ENCODE peak calls at places on chromosomes 5 and 9, in seven cellular contexts. Q is hepatocyte, D is mesendoderm, E is astrocyte, O is fibroblast of lung, H is neural progenitor cell, Z is Karpas-422. R is an unnamed sample.

GRCh38 chr9:95147452-95147851 is 170.1 kb downstream of the FANCC start:
- DNase-seq in Q (no peak), D (no peak), E (no peak), O (no peak), H (no peak), Z (no peak), R (no peak)

GRCh38 chr9:93049491-93049890 is 9.0 kb upstream of the SUSD3 start:
- DNase-seq in Q (no peak), D (no peak), E (no peak), O (no peak), H (no peak), Z (no peak), R (no peak)

GRCh38 chr5:87752362-87752761 is 339.6 kb upstream of the CCNH start:
- DNase-seq in Q (no peak), D (no peak), E (peak; percentile 52), O (peak; percentile 60), H (no peak), Z (no peak), R (no peak)

GRCh38 chr5:131263648-131264452 is at the start of gene CDC42SE2:
- DNase-seq in Q (peak; percentile 96), D (peak; percentile 95), E (peak; percentile 62), O (peak; percentile 83), H (peak; percentile 98), Z (peak; percentile 97), R (peak; percentile 93)

GRCh38 chr9:99451121-99451606 is 229.1 kb downstream of the SEC61B start:
- DNase-seq in Q (no peak), D (peak; percentile 85), E (peak; percentile 16), O (peak; percentile 33), H (peak; percentile 38), Z (no peak), R (no peak)

GRCh38 chr5:11878846-11879245 is 25.4 kb downstream of the CTNND2 start:
- DNase-seq in Q (no peak), D (no peak), E (no peak), O (no peak), H (no peak), Z (no peak), R (no peak)

GRCh38 chr5:157215143-157215825 is 34.6 kb downstream of the ITK start:
- DNase-seq in Q (no peak), D (no peak), E (no peak), O (no peak), H (no peak), Z (peak; percentile 88), R (no peak)

GRCh38 chr9:127801955-127802575 is 617 bp upstream of the FPGS start:
- DNase-seq in Q (no peak), D (no peak), E (no peak), O (no peak), H (no peak), Z (no peak), R (no peak)

GRCh38 chr9:13175732-13176131 is 103.8 kb downstream of the MPDZ start:
- DNase-seq in Q (peak; percentile 26), D (no peak), E (no peak), O (no peak), H (no peak), Z (no peak), R (no peak)

GRCh38 chr9:6048039-6048438 is 32.6 kb upstream of the RANBP6 start:
- DNase-seq in Q (no peak), D (no peak), E (no peak), O (no peak), H (no peak), Z (no peak), R (no peak)

GRCh38 chr9:136762915-136763648 is 1.2 kb downstream of the LCN15 start:
- DNase-seq in Q (peak; percentile 50), D (peak; percentile 95), E (no peak), O (peak; percentile 13), H (peak; percentile 93), Z (peak; percentile 92), R (peak; percentile 96)

GRCh38 chr5:172533399-172534228 is 79.3 kb upstream of the SH3PXD2B start:
- DNase-seq in Q (no peak), D (no peak), E (peak; percentile 16), O (peak; percentile 23), H (no peak), Z (no peak), R (no peak)

GRCh38 chr5:139569276-139569955 is 8.3 kb downstream of the UBE2D2 start:
- DNase-seq in Q (no peak), D (no peak), E (peak; percentile 20), O (peak; percentile 25), H (no peak), Z (peak; percentile 34), R (no peak)

GRCh38 chr5:15799014-15799413 is 299.0 kb downstream of the FBXL7 start:
- DNase-seq in Q (no peak), D (no peak), E (no peak), O (no peak), H (no peak), Z (no peak), R (no peak)

GRCh38 chr9:35110327-35110758 is 5.3 kb downstream of the ATOSB start:
- DNase-seq in Q (no peak), D (no peak), E (peak; percentile 36), O (peak; percentile 64), H (no peak), Z (no peak), R (no peak)

DNA sequence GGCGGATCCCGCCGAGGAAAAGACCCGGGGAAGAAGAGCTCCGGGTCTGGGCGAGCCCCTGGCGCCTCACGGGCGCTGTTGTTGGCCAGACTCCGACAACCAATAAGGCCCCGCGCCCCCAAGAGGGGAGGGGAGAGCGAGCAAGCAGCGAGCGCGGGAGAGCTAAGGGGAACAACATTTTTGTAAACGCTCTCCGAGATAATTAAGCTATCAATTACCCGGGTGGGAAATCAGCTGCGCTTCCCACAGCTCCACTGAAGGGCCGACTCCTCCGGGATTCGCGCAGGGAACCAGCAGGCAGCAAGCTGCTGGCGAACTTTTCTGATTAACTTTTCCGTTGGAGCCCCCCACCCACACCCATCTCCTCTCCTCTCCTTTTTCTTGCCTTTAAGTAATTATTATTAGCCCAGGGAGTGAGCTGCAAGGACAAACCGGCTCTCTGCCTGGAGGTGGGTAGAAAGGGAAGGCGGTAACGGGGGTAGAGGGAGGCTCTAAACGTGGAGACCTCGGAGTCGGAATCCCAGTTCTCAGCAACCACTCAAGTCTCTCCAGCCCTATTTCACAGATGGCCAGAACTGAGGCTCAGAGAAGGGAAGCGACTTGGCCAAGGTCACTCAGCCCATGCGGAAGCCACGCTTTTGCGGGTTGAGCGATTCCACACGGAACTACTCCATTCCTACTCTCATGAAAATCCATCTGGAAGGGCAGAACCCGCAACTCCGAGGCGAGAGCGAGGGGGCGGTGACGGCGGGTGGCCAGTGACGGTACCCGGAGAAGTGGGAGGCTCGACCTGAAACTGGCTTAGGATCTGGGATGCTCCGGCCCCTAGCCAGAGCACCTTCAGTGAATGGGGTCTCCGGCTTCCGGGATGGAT is 1.3 kb downstream of the ASTN2 start:
- DNase-seq in Q (peak; percentile 22), D (peak; percentile 67), E (no peak), O (no peak), H (peak; percentile 83), Z (peak; percentile 50), R (peak; percentile 82)
- H3K4me2 ChIP-seq in Q (peak overlapping the region; percentile 97), D (peak overlapping the region; percentile 73), E (peak overlapping the region; percentile 84), O (peak overlapping the region; percentile 25), H (peak overlapping the region; percentile 94), Z (peak overlapping the region; percentile 42), R (peak overlapping the region; percentile 98)

GRCh38 chr5:132466453-132467291 is 23.9 kb downstream of the IRF1 start:
- DNase-seq in Q (no peak), D (peak; percentile 27), E (peak; percentile 33), O (peak; percentile 41), H (no peak), Z (no peak), R (no peak)
- H3K4me1 ChIP-seq in Q (peaks cover 55% of the 10 kb centered on the region), D (peaks cover 7% of the 10 kb centered on the region), E (peaks cover 21% of the 10 kb centered on the region), O (peaks cover 28% of the 10 kb centered on the region), H (peaks cover 12% of the 10 kb centered on the region), Z (peaks cover 12% of the 10 kb centered on the region), R (peaks cover 16% of the 10 kb centered on the region)

GRCh38 chr5:177366528-177367322 is 9.0 kb downstream of the RGS14 start:
- DNase-seq in Q (peak; percentile 97), D (peak; percentile 96), E (peak; percentile 57), O (peak; percentile 75), H (peak; percentile 96), Z (peak; percentile 73), R (peak; percentile 99)

GRCh38 chr5:177367981-177368960 is 10.5 kb downstream of the RGS14 start:
- DNase-seq in Q (no peak), D (no peak), E (no peak), O (no peak), H (no peak), Z (no peak), R (peak; percentile 60)

GRCh38 chr5:177367323-177367848 is 9.7 kb downstream of the RGS14 start:
- DNase-seq in Q (no peak), D (no peak), E (no peak), O (no peak), H (no peak), Z (no peak), R (peak; percentile 45)

GRCh38 chr5:177364159-177364962 is 6.6 kb downstream of the RGS14 start:
- DNase-seq in Q (no peak), D (no peak), E (no peak), O (no peak), H (no peak), Z (no peak), R (peak; percentile 13)

DNA sequence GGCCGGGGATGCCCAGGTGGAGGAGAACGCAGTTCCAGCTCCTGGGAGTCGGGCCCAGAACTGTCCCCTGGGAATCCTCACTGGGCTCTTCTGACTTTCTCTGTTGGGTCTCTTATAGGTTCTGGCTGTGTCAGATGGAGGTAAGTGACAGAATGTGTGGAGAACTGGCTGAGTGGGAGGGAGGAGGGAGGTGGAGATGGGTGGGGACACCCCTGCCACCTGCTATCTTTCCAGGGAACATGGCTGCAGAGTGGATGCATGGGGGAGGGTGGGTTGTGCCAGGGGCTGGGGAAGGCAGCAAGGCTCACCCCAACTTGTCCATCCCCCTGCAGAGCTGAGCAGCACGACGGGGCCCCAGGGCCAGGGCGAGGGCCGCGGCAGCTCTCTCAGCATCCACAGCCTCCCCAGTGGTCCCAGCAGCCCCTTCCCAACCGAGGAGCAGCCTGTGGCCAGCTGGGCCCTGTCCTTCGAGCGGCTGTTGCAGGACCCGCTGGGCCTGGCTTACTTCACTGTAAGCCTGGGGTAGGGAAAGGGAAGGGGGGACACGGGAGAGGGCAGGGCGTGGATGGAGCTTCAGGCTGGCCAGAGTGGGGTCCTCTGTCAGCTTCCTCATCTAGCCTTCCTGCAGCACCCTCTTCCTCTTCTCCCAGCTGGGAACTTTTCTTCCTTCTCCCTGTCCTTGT is 8.3 kb downstream of the RGS14 start:
- DNase-seq in Q (no peak), D (no peak), E (no peak), O (no peak), H (no peak), Z (no peak), R (peak; percentile 24)
- H3K4me2 ChIP-seq in Q (peak overlapping the region; percentile 92), D (peak overlapping the region; percentile 45), E (peak overlapping the region; percentile 95), O (no peak overlapping the region), H (peak overlapping the region; percentile 79), Z (no peak overlapping the region), R (peak overlapping the region; percentile 97)

DNA sequence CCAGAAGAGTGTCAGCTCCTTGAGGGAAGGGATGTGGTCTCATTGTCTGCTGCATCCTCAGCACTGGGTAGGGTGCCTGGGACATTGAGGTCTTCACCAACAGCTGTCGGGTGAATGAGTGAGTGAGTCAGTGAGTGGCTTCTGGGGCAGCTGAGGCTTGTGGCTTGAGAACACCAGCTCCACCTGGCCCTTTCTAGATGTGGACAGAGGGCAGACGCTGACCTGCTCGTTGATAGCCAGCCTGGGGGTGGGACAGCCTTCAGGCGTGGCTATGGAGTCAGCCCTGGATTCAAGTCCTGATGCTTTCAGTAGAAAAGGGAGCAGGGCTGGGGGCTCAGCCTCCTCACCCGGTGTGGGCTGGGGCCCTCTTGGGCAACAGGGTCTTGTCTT is 215.1 kb downstream of the C9orf50 start:
- DNase-seq in Q (no peak), D (no peak), E (no peak), O (no peak), H (no peak), Z (no peak), R (no peak)
- H3K4me1 ChIP-seq in Q (peaks cover 59% of the 10 kb centered on the region), D (no peaks in the 10 kb centered on the region), E (peaks cover 15% of the 10 kb centered on the region), O (peaks cover 2% of the 10 kb centered on the region), H (peaks cover 36% of the 10 kb centered on the region), Z (peaks cover 8% of the 10 kb centered on the region), R (peaks cover 5% of the 10 kb centered on the region)

R was measured in GM23338.